ENCODE peak calls at places on chromosomes 4 and X, in eight cellular contexts. N, K, U, G, E, W, M and B are unnamed samples.
A peak's percentile ranks its signal among the peaks of the same experiment; 100 is the strongest.

GRCh38 chrX:53261573-53261972 is 19.8 kb downstream of the IQSEC2 start:
- DNase-seq in U (no peak), W (no peak), M (no peak), G (no peak), E (no peak), N (no peak), K (no peak), B (peak; percentile 14)

GRCh38 chr4:153724606-153725005 is 35.2 kb downstream of the RNF175 start:
- DNase-seq in W (no peak), U (no peak), G (no peak), E (no peak), M (no peak), K (no peak), N (no peak), B (no peak)

GRCh38 chr4:18689308-18689915 is 667.9 kb upstream of the LCORL start:
- DNase-seq in N (no peak), U (peak; percentile 20), K (peak; percentile 8), E (peak; percentile 46), G (peak; percentile 45), M (no peak), W (no peak), B (peak; percentile 23)

GRCh38 chr4:38170380-38170779 is 210.2 kb downstream of the PTTG2 start:
- DNase-seq in U (no peak), G (no peak), N (no peak), E (no peak), M (no peak), K (no peak), W (no peak), B (no peak)

GRCh38 chr4:7650606-7651400 is 216.1 kb upstream of the PSAPL1 start:
- DNase-seq in U (no peak), W (no peak), M (no peak), E (no peak), K (no peak), N (no peak), G (no peak), B (no peak)

GRCh38 chr4:3337811-3338210 is 45.0 kb downstream of the RGS12 start:
- DNase-seq in K (no peak), G (no peak), E (no peak), W (no peak), U (no peak), N (no peak), M (no peak), B (no peak)

GRCh38 chr4:40321671-40322131 is 13.4 kb upstream of the CHRNA9 start:
- DNase-seq in W (peak; percentile 41), E (no peak), K (no peak), N (no peak), G (no peak), M (no peak), U (no peak), B (no peak)

GRCh38 chr4:19478791-19479190 is 772.9 kb upstream of the SLIT2 start:
- DNase-seq in U (no peak), G (no peak), N (no peak), M (no peak), W (no peak), K (no peak), E (no peak), B (no peak)

GRCh38 chr4:89837385-89837995 is 529 bp upstream of the SNCA start:
- DNase-seq in E (peak; percentile 74), M (no peak), N (no peak), G (no peak), U (peak; percentile 31), W (no peak), K (no peak), B (peak; percentile 47)

GRCh38 chrX:54807524-54808108 is at the start of gene MAGED2:
- DNase-seq in N (peak; percentile 41), K (no peak), W (no peak), G (no peak), M (no peak), U (peak; percentile 21), E (peak; percentile 37), B (no peak)

GRCh38 chrX:71618303-71618721 is at the start of gene CXCR3:
- DNase-seq in U (peak; percentile 74), G (no peak), M (no peak), K (no peak), N (no peak), W (no peak), E (no peak), B (peak; percentile 9)

GRCh38 chr4:185203380-185204237 is at the start of gene CFAP97:
- DNase-seq in G (peak; percentile 90), M (peak; percentile 95), N (peak; percentile 74), U (peak; percentile 87), K (peak; percentile 45), E (peak; percentile 88), W (peak; percentile 46), B (peak; percentile 5)

GRCh38 chr4:16801356-16801755 is 97.1 kb downstream of the LDB2 start:
- DNase-seq in U (no peak), G (no peak), E (no peak), W (no peak), K (no peak), M (no peak), N (no peak), B (no peak)

GRCh38 chr4:7366958-7367353 is 67.8 kb downstream of the PSAPL1 start:
- DNase-seq in E (no peak), K (no peak), M (no peak), U (no peak), G (no peak), W (no peak), N (no peak), B (no peak)

GRCh38 chr4:28391877-28392276 is 1531.2 kb downstream of the STIM2 start:
- DNase-seq in U (no peak), W (no peak), G (no peak), N (no peak), M (no peak), E (no peak), K (no peak), B (no peak)

GRCh38 chr4:183424109-183424751 is 20.2 kb upstream of the CDKN2AIP start:
- DNase-seq in M (no peak), G (no peak), K (no peak), N (no peak), E (no peak), U (no peak), W (no peak), B (no peak)

GRCh38 chrX:11540532-11541377 is 125.0 kb downstream of the ARHGAP6 start:
- DNase-seq in G (no peak), K (no peak), W (no peak), N (no peak), M (no peak), U (no peak), E (no peak), B (no peak)

GRCh38 chr4:2526559-2526958 is 9.9 kb upstream of the FAM193A start:
- DNase-seq in W (no peak), G (no peak), N (no peak), U (no peak), K (no peak), E (no peak), M (no peak), B (no peak)

GRCh38 chr4:57270350-57270749 is 160.2 kb upstream of the IGFBP7 start:
- DNase-seq in E (no peak), M (no peak), U (no peak), N (no peak), W (no peak), K (no peak), G (no peak), B (no peak)

GRCh38 chrX:135389243-135389642 is 32.5 kb upstream of the SMIM10L2A start:
- DNase-seq in E (no peak), W (no peak), U (no peak), G (no peak), K (no peak), N (no peak), M (no peak), B (no peak)

GRCh38 chrX:3638280-3638873 is 75.1 kb downstream of the PRKX start:
- DNase-seq in E (peak; percentile 33), W (no peak), K (no peak), U (no peak), M (no peak), N (no peak), G (peak; percentile 42), B (no peak)

GRCh38 chrX:20218809-20219505 is 47.8 kb downstream of the RPS6KA3 start:
- DNase-seq in G (no peak), K (no peak), N (no peak), U (no peak), M (no peak), W (no peak), E (no peak), B (no peak)

GRCh38 chr4:119865789-119866188 is 200.9 kb downstream of the MAD2L1 start:
- DNase-seq in K (no peak), E (no peak), M (no peak), W (no peak), N (no peak), G (no peak), U (no peak), B (no peak)

GRCh38 chrX:84160736-84161135 is 27.3 kb downstream of the RPS6KA6 start:
- DNase-seq in U (no peak), E (no peak), M (no peak), G (no peak), N (no peak), K (no peak), W (no peak), B (no peak)

GRCh38 chr4:26032572-26033320 is 118.7 kb downstream of the SMIM20 start:
- DNase-seq in E (no peak), N (no peak), W (peak; percentile 5), U (no peak), G (no peak), K (no peak), M (no peak), B (no peak)

GRCh38 chrX:21374163-21374993 is at the start of gene CNKSR2:
- DNase-seq in N (peak; percentile 66), G (no peak), W (peak; percentile 57), K (peak; percentile 75), E (peak; percentile 56), U (peak; percentile 79), M (no peak), B (no peak)

GRCh38 chrX:124518888-124519287 is 172.5 kb downstream of the SH2D1A start:
- DNase-seq in N (no peak), G (peak; percentile 33), W (no peak), E (no peak), M (no peak), U (no peak), K (no peak), B (no peak)

GRCh38 chrX:115913575-115913974 is 257.0 kb upstream of the AGTR2 start:
- DNase-seq in G (no peak), E (no peak), N (no peak), W (no peak), K (no peak), M (no peak), U (no peak), B (no peak)

GRCh38 chrX:119477812-119478232 is 9.6 kb downstream of the SLC25A5 start:
- DNase-seq in G (no peak), M (no peak), U (no peak), N (no peak), W (no peak), K (no peak), E (no peak), B (no peak)

GRCh38 chrX:24694825-24695224 is 1.1 kb downstream of the POLA1 start:
- DNase-seq in N (no peak), G (peak; percentile 40), M (no peak), K (no peak), E (no peak), W (no peak), U (no peak), B (no peak)

GRCh38 chr4:3035674-3036073 is 38.7 kb downstream of the HTT-AS start:
- DNase-seq in N (no peak), K (no peak), U (no peak), W (no peak), E (no peak), M (no peak), G (no peak), B (no peak)

GRCh38 chr4:52059372-52059771 is 8.3 kb downstream of the SPATA18 start:
- DNase-seq in N (no peak), K (no peak), G (no peak), E (no peak), U (no peak), M (no peak), W (no peak), B (no peak)